ENCODE peak calls at places on chromosomes 16 and 17, in six cellular contexts. A is aorta; M is activated T-cell treated with anti-CD3 and anti-CD28 coated beads, Interleukin-2, amount 50 U/mL, for 72 hours; W is astrocyte of the spinal cord; D is lower lobe of right lung; T is T-cell. X is an unnamed sample.

GRCh38 chr16:50301626-50302471 is 35.5 kb downstream of the ADCY7 start:
- DNase-seq in M (no peak), W (peak; percentile 70), T (peak; percentile 23), D (peak; percentile 46), A (peak; percentile 70), X (no peak)

GRCh38 chr16:17211797-17212196 is 259.0 kb downstream of the XYLT1 start:
- DNase-seq in A (no peak), M (peak; percentile 28), D (no peak), W (no peak), T (peak; percentile 38), X (no peak)

GRCh38 chr17:19904924-19905323 is 37.2 kb upstream of the ULK2 start:
- DNase-seq in D (peak; percentile 76), W (no peak), T (no peak), M (no peak), A (peak; percentile 87), X (no peak)

GRCh38 chr17:37025241-37025640 is 76.5 kb downstream of the AATF start:
- DNase-seq in M (no peak), W (no peak), T (no peak), D (no peak), A (no peak), X (no peak)

GRCh38 chr16:65119905-65120341 is 1.9 kb downstream of the CDH11 start:
- DNase-seq in D (no peak), A (peak; percentile 47), M (no peak), T (no peak), W (peak; percentile 83), X (no peak)

GRCh38 chr17:12627177-12627629 is 38.5 kb upstream of the MYOCD start:
- DNase-seq in W (peak; percentile 92), A (peak; percentile 84), T (no peak), D (no peak), M (no peak), X (no peak)

GRCh38 chr16:15597822-15598647 is 44.9 kb downstream of the MARF1 start:
- DNase-seq in M (no peak), A (no peak), D (no peak), W (no peak), T (no peak), X (no peak)

GRCh38 chr16:50676684-50677225 is 4.4 kb downstream of the SNX20 start:
- DNase-seq in D (peak; percentile 18), A (no peak), M (no peak), W (no peak), T (no peak), X (no peak)

GRCh38 chr17:76582660-76583059 is 3.0 kb downstream of the ST6GALNAC2 start:
- DNase-seq in A (no peak), T (no peak), M (no peak), D (no peak), W (no peak), X (no peak)

GRCh38 chr16:85996843-85997242 is 97.9 kb downstream of the IRF8 start:
- DNase-seq in D (no peak), M (no peak), W (no peak), A (no peak), T (no peak), X (no peak)

GRCh38 chr17:79912552-79913330 is 73.5 kb upstream of the CBX4 start:
- DNase-seq in T (no peak), A (no peak), M (no peak), D (no peak), W (no peak), X (no peak)

GRCh38 chr17:62680541-62681052 is 53.1 kb downstream of the MRC2 start:
- DNase-seq in D (peak; percentile 38), M (no peak), W (no peak), T (no peak), A (peak; percentile 75), X (no peak)

GRCh38 chr17:82734987-82735866 is at the start of gene FN3K:
- DNase-seq in T (no peak), W (peak; percentile 70), M (no peak), D (peak; percentile 81), A (peak; percentile 77), X (peak; percentile 68)

GRCh38 chr17:1617620-1618174 is 10.9 kb downstream of the SLC43A2 start:
- DNase-seq in T (no peak), D (no peak), W (peak; percentile 48), A (no peak), M (no peak), X (no peak)

GRCh38 chr17:40750391-40750790 is 4.7 kb downstream of the KRT25 start:
- DNase-seq in M (no peak), A (no peak), D (no peak), T (no peak), W (no peak), X (no peak)

GRCh38 chr17:8837438-8838075 is 29.9 kb downstream of the PIK3R6 start:
- DNase-seq in D (no peak), A (no peak), M (no peak), W (no peak), T (no peak), X (peak; percentile 26)

GRCh38 chr16:19119564-19119963 is 5.8 kb downstream of the ITPRIPL2 start:
- DNase-seq in T (no peak), D (no peak), W (peak; percentile 77), M (no peak), A (no peak), X (no peak)

GRCh38 chr16:89334461-89334860 is 117.0 kb downstream of the ZNF778 start:
- DNase-seq in A (peak; percentile 40), T (no peak), D (peak; percentile 32), W (no peak), M (no peak), X (no peak)

GRCh38 chr16:82660078-82660645 is 33.4 kb downstream of the CDH13 start:
- DNase-seq in M (peak; percentile 48), W (peak; percentile 55), A (no peak), D (no peak), T (peak; percentile 52), X (peak; percentile 58)

GRCh38 chr17:27269201-27269600 is 24.7 kb upstream of the WSB1 start:
- DNase-seq in M (no peak), T (no peak), D (no peak), A (no peak), W (no peak), X (no peak)

GRCh38 chr16:48131201-48131600 is 24.6 kb downstream of the ABCC12 start:
- DNase-seq in W (no peak), T (no peak), A (no peak), D (no peak), M (no peak), X (no peak)

GRCh38 chr16:81873843-81874752 is 95.0 kb downstream of the PLCG2 start:
- DNase-seq in T (no peak), A (peak; percentile 64), M (peak; percentile 58), W (peak; percentile 26), D (peak; percentile 69), X (peak; percentile 74)

GRCh38 chr17:67162771-67163170 is 82.2 kb downstream of the HELZ start:
- DNase-seq in W (no peak), D (no peak), T (no peak), A (no peak), M (no peak), X (no peak)

GRCh38 chr17:49382556-49382955 is 20.5 kb upstream of the ZNF652 start:
- DNase-seq in A (no peak), W (no peak), M (no peak), T (no peak), D (no peak), X (no peak)

GRCh38 chr17:14451729-14452191 is 150.9 kb downstream of the HS3ST3B1 start:
- DNase-seq in A (no peak), W (no peak), T (no peak), D (no peak), M (no peak), X (no peak)

GRCh38 chr16:22732959-22733358 is 81.0 kb upstream of the HS3ST2 start:
- DNase-seq in T (no peak), A (no peak), W (no peak), M (no peak), D (no peak), X (no peak)

GRCh38 chr16:56284521-56284920 is 93.2 kb downstream of the GNAO1 start:
- DNase-seq in W (no peak), T (no peak), M (no peak), A (no peak), D (no peak), X (no peak)

GRCh38 chr17:79607941-79608728 is 2.7 kb downstream of the RBFOX3 start:
- DNase-seq in A (no peak), W (no peak), D (no peak), M (peak; percentile 7), T (no peak), X (no peak)

GRCh38 chr16:72282338-72282737 is 110.4 kb upstream of the PMFBP1 start:
- DNase-seq in W (no peak), D (no peak), M (no peak), T (no peak), A (no peak), X (no peak)

GRCh38 chr17:69654981-69655581 is 240.6 kb downstream of the MAP2K6 start:
- DNase-seq in D (no peak), W (peak; percentile 91), T (no peak), A (no peak), M (no peak), X (no peak)

GRCh38 chr17:41278176-41278955 is 2.9 kb downstream of the KRTAP9-7 start:
- DNase-seq in W (no peak), D (no peak), M (no peak), T (no peak), A (no peak), X (no peak)

GRCh38 chr16:30837904-30838303 is 50.9 kb upstream of the ZNF629 start:
- DNase-seq in W (no peak), M (no peak), T (no peak), A (no peak), D (no peak), X (no peak)

GRCh38 chr16:78982344-78982743 is 618.2 kb downstream of the MAF start:
- DNase-seq in W (no peak), D (no peak), M (no peak), T (no peak), A (no peak), X (no peak)

GRCh38 chr17:2926019-2926650 is 129.9 kb downstream of the RAP1GAP2 start:
- DNase-seq in M (no peak), D (no peak), T (no peak), A (no peak), W (no peak), X (no peak)

GRCh38 chr16:894841-895240 is 75.9 kb downstream of the LMF1 start:
- DNase-seq in A (no peak), W (no peak), M (no peak), D (no peak), T (no peak), X (no peak)

GRCh38 chr17:17568772-17569195 is 22.7 kb downstream of the PEMT start:
- DNase-seq in W (peak; percentile 31), M (peak; percentile 76), D (peak; percentile 86), T (no peak), A (peak; percentile 71), X (peak; percentile 91)

GRCh38 chr17:3043737-3044365 is 19.6 kb downstream of the OR1D5 start:
- DNase-seq in T (no peak), D (no peak), A (no peak), W (no peak), M (peak; percentile 20), X (peak; percentile 59)

GRCh38 chr17:18248300-18248731 is 10.2 kb downstream of the FLII start:
- DNase-seq in A (no peak), W (peak; percentile 66), M (peak; percentile 68), T (peak; percentile 63), D (no peak), X (peak; percentile 76)

GRCh38 chr17:29241015-29241963 is 5.4 kb upstream of the CRYBA1 start:
- DNase-seq in W (peak; percentile 97), A (peak; percentile 84), M (peak; percentile 35), T (no peak), D (no peak), X (peak; percentile 61)

GRCh38 chr16:1564325-1564724 is 30.9 kb downstream of the TMEM204 start:
- DNase-seq in W (no peak), M (peak; percentile 20), T (no peak), D (no peak), A (no peak), X (no peak)